ENCODE peak calls at places on chromosomes 12 and 14, in seven cellular contexts. One of them, this sample, is unnamed.

GRCh38 chr12:118356809-118357326 is 15.8 kb downstream of the TAOK3 start:
- DNase-seq in hepatocyte: no peak
- DNase-seq in WTC11: no peak
- DNase-seq in cardiac fibroblast: peak
- DNase-seq in left ventricle myocardium inferior: no peak
- DNase-seq in OCI-LY7: peak
- DNase-seq in adrenal gland: no peak
- DNase-seq in this sample: no peak

GRCh38 chr12:87274594-87275245 is 754.5 kb downstream of the C12orf50 start:
- DNase-seq in adrenal gland: no peak
- DNase-seq in OCI-LY7: peak
- DNase-seq in left ventricle myocardium inferior: no peak
- DNase-seq in cardiac fibroblast: peak
- DNase-seq in hepatocyte: peak
- DNase-seq in WTC11: no peak
- DNase-seq in this sample: no peak

GRCh38 chr14:55129086-55129427 is at the start of gene LGALS3:
- DNase-seq in WTC11: peak
- DNase-seq in left ventricle myocardium inferior: peak
- DNase-seq in hepatocyte: peak
- DNase-seq in OCI-LY7: no peak
- DNase-seq in adrenal gland: peak
- DNase-seq in cardiac fibroblast: peak
- DNase-seq in this sample: peak

GRCh38 chr12:11228268-11228879 is 41.1 kb downstream of the PRB3 start:
- DNase-seq in OCI-LY7: peak
- DNase-seq in left ventricle myocardium inferior: no peak
- DNase-seq in WTC11: peak
- DNase-seq in adrenal gland: peak
- DNase-seq in cardiac fibroblast: peak
- DNase-seq in hepatocyte: peak
- DNase-seq in this sample: peak

GRCh38 chr12:130761537-130762318 is 45.6 kb upstream of the RIMBP2 start:
- DNase-seq in left ventricle myocardium inferior: peak
- DNase-seq in cardiac fibroblast: peak
- DNase-seq in hepatocyte: peak
- DNase-seq in adrenal gland: peak
- DNase-seq in WTC11: peak
- DNase-seq in OCI-LY7: peak
- DNase-seq in this sample: peak

GRCh38 chr14:99718811-99719192 is 34.7 kb downstream of the CYP46A1 start:
- DNase-seq in left ventricle myocardium inferior: no peak
- DNase-seq in hepatocyte: no peak
- DNase-seq in OCI-LY7: no peak
- DNase-seq in WTC11: no peak
- DNase-seq in cardiac fibroblast: no peak
- DNase-seq in adrenal gland: no peak
- DNase-seq in this sample: no peak

GRCh38 chr12:48023386-48023785 is 19.1 kb upstream of the COL2A1 start:
- DNase-seq in hepatocyte: peak
- DNase-seq in OCI-LY7: no peak
- DNase-seq in WTC11: no peak
- DNase-seq in cardiac fibroblast: no peak
- DNase-seq in adrenal gland: no peak
- DNase-seq in left ventricle myocardium inferior: peak
- DNase-seq in this sample: no peak

GRCh38 chr14:30681752-30682355 is 59.7 kb downstream of the SCFD1 start:
- DNase-seq in WTC11: no peak
- DNase-seq in cardiac fibroblast: peak
- DNase-seq in left ventricle myocardium inferior: no peak
- DNase-seq in OCI-LY7: peak
- DNase-seq in adrenal gland: no peak
- DNase-seq in hepatocyte: peak
- DNase-seq in this sample: no peak

GRCh38 chr14:89425931-89426330 is 8.9 kb upstream of the FOXN3 start:
- DNase-seq in hepatocyte: peak
- DNase-seq in OCI-LY7: no peak
- DNase-seq in WTC11: no peak
- DNase-seq in left ventricle myocardium inferior: no peak
- DNase-seq in adrenal gland: no peak
- DNase-seq in cardiac fibroblast: peak
- DNase-seq in this sample: no peak

GRCh38 chr14:31124197-31124596 is 83.4 kb downstream of the HECTD1 start:
- DNase-seq in hepatocyte: no peak
- DNase-seq in left ventricle myocardium inferior: no peak
- DNase-seq in adrenal gland: no peak
- DNase-seq in OCI-LY7: no peak
- DNase-seq in WTC11: no peak
- DNase-seq in cardiac fibroblast: no peak
- DNase-seq in this sample: no peak

GRCh38 chr12:49943663-49943945 is 6.9 kb upstream of the AQP2 start:
- DNase-seq in left ventricle myocardium inferior: no peak
- DNase-seq in WTC11: no peak
- DNase-seq in cardiac fibroblast: no peak
- DNase-seq in adrenal gland: no peak
- DNase-seq in OCI-LY7: no peak
- DNase-seq in hepatocyte: no peak
- DNase-seq in this sample: no peak

GRCh38 chr12:49946086-49946485 is 4.5 kb upstream of the AQP2 start:
- DNase-seq in WTC11: no peak
- DNase-seq in adrenal gland: no peak
- DNase-seq in OCI-LY7: no peak
- DNase-seq in hepatocyte: no peak
- DNase-seq in cardiac fibroblast: no peak
- DNase-seq in left ventricle myocardium inferior: no peak
- DNase-seq in this sample: no peak

GRCh38 chr12:49944046-49944445 is 6.5 kb upstream of the AQP2 start:
- DNase-seq in left ventricle myocardium inferior: no peak
- DNase-seq in WTC11: no peak
- DNase-seq in OCI-LY7: no peak
- DNase-seq in adrenal gland: no peak
- DNase-seq in hepatocyte: no peak
- DNase-seq in cardiac fibroblast: no peak
- DNase-seq in this sample: no peak

GRCh38 chr12:49945394-49946080 is 5.0 kb upstream of the AQP2 start:
- DNase-seq in left ventricle myocardium inferior: peak
- DNase-seq in OCI-LY7: peak
- DNase-seq in WTC11: peak
- DNase-seq in cardiac fibroblast: peak
- DNase-seq in hepatocyte: peak
- DNase-seq in adrenal gland: peak
- DNase-seq in this sample: peak

GRCh38 chr12:49944718-49945117 is 5.8 kb upstream of the AQP2 start:
- DNase-seq in OCI-LY7: no peak
- DNase-seq in WTC11: no peak
- DNase-seq in left ventricle myocardium inferior: no peak
- DNase-seq in adrenal gland: no peak
- DNase-seq in cardiac fibroblast: no peak
- DNase-seq in hepatocyte: no peak
- DNase-seq in this sample: no peak
- TF ChIP-seq CTCF in OCI-LY7: no peak
- TF ChIP-seq CTCF in WTC11: no peak
- TF ChIP-seq CTCF in left ventricle myocardium inferior: no peak
- TF ChIP-seq CTCF in adrenal gland: no peak
- TF ChIP-seq CTCF in cardiac fibroblast: no peak
- TF ChIP-seq CTCF in hepatocyte: no peak
- TF ChIP-seq CTCF in this sample: no peak

GRCh38 chr12:101847325-101847724 is 16.6 kb upstream of the GNPTAB start:
- DNase-seq in adrenal gland: no peak
- DNase-seq in WTC11: no peak
- DNase-seq in cardiac fibroblast: no peak
- DNase-seq in left ventricle myocardium inferior: no peak
- DNase-seq in hepatocyte: no peak
- DNase-seq in OCI-LY7: no peak
- DNase-seq in this sample: no peak
- TF ChIP-seq CTCF in adrenal gland: no peak
- TF ChIP-seq CTCF in WTC11: no peak
- TF ChIP-seq CTCF in cardiac fibroblast: no peak
- TF ChIP-seq CTCF in left ventricle myocardium inferior: no peak
- TF ChIP-seq CTCF in hepatocyte: no peak
- TF ChIP-seq CTCF in OCI-LY7: peak
- TF ChIP-seq CTCF in this sample: no peak

DNA sequence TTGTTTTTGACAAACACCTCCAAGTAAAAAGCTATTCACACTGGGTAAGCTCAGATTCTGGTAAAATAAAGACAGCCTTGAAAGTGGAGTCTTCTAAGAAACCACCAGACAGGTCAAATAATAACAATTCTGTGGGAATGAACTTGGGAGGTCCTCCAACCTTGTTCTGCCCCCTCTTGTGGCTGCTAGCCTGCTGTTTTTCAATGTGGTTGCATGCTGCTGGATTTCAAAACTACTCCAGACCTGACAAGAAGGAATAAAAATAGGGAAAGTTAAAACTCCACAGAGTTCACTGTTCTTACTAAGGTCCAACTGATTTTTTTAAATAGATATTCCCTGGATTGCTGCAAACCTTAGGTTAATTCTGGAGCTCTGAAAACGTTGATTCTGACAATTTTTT is 32.2 kb upstream of the RIN3 start:
- DNase-seq in OCI-LY7: no peak
- DNase-seq in hepatocyte: no peak
- DNase-seq in left ventricle myocardium inferior: no peak
- DNase-seq in cardiac fibroblast: peak
- DNase-seq in adrenal gland: peak
- DNase-seq in WTC11: no peak
- DNase-seq in this sample: no peak
- TF ChIP-seq CTCF in OCI-LY7: peak
- TF ChIP-seq CTCF in hepatocyte: peak
- TF ChIP-seq CTCF in left ventricle myocardium inferior: peak
- TF ChIP-seq CTCF in cardiac fibroblast: peak
- TF ChIP-seq CTCF in adrenal gland: no peak
- TF ChIP-seq CTCF in WTC11: no peak
- TF ChIP-seq CTCF in this sample: no peak

GRCh38 chr12:51270067-51270846 is at the start of gene SMAGP:
- DNase-seq in cardiac fibroblast: peak
- DNase-seq in hepatocyte: peak
- DNase-seq in adrenal gland: peak
- DNase-seq in WTC11: peak
- DNase-seq in OCI-LY7: peak
- DNase-seq in left ventricle myocardium inferior: peak
- DNase-seq in this sample: peak
- TF ChIP-seq CTCF in cardiac fibroblast: no peak
- TF ChIP-seq CTCF in hepatocyte: peak
- TF ChIP-seq CTCF in adrenal gland: no peak
- TF ChIP-seq CTCF in WTC11: no peak
- TF ChIP-seq CTCF in OCI-LY7: no peak
- TF ChIP-seq CTCF in left ventricle myocardium inferior: peak
- TF ChIP-seq CTCF in this sample: no peak

DNA sequence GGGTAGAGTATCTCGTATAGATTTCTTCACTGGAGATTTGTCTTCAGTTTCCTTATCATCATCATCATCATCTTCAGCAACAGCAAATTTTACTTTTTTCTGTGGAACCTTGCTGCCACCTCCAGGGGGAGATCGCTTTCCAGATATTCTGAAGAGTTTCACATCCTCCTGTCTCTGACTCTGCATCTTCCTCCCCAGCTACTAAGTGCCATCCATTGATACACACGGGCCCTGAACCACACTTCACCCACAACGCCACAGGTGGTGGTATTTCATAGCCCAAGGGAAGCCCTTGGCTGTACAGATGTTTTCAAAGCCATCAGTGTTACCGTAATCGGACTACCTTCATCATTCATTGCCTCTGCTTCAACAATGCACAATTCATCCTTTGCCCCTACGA is 82.2 kb downstream of the PPP2R5C start:
- DNase-seq in cardiac fibroblast: no peak
- DNase-seq in left ventricle myocardium inferior: no peak
- DNase-seq in hepatocyte: no peak
- DNase-seq in OCI-LY7: peak
- DNase-seq in adrenal gland: no peak
- DNase-seq in WTC11: no peak
- DNase-seq in this sample: no peak
- TF ChIP-seq CTCF in cardiac fibroblast: peak
- TF ChIP-seq CTCF in left ventricle myocardium inferior: peak
- TF ChIP-seq CTCF in hepatocyte: peak
- TF ChIP-seq CTCF in OCI-LY7: peak
- TF ChIP-seq CTCF in adrenal gland: peak
- TF ChIP-seq CTCF in WTC11: no peak
- TF ChIP-seq CTCF in this sample: no peak

DNA sequence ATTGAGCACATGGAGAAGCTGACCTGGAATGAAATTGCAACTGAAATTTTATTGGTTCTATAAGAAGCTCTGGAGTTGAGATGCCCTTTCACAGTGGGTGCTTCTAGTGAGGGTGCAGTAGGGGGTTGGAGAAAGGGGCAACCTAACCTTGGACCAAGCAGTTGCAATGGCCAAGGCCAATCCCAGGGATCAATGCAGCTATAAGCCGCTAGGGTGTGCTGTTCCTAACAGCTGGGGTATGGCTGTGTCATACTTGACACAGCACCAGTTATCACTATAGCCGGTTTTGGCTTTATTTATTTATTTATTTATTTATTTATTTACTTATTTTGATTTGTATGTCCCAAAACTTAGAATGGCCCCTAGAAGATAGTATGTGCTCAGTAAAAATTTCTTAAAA is 505.9 kb downstream of the FLRT2 start:
- DNase-seq in adrenal gland: no peak
- DNase-seq in OCI-LY7: peak
- DNase-seq in hepatocyte: peak
- DNase-seq in WTC11: peak
- DNase-seq in left ventricle myocardium inferior: no peak
- DNase-seq in cardiac fibroblast: peak
- DNase-seq in this sample: no peak
- TF ChIP-seq CTCF in adrenal gland: peak
- TF ChIP-seq CTCF in OCI-LY7: peak
- TF ChIP-seq CTCF in hepatocyte: peak
- TF ChIP-seq CTCF in WTC11: peak
- TF ChIP-seq CTCF in left ventricle myocardium inferior: peak
- TF ChIP-seq CTCF in cardiac fibroblast: peak
- TF ChIP-seq CTCF in this sample: peak

This sample was measured in progenitor cell of endocrine pancreas.